ENCODE peak calls at places on chromosome 4, in four cellular contexts. Z is colonic mucosa, V is left lung, R is thyroid gland. I is an unnamed sample.

GRCh38 chr4:132572210-132572609 is 576.9 kb upstream of the PCDH10 start:
- DNase-seq in R (no peak), V (no peak), Z (no peak), I (no peak)

GRCh38 chr4:20625460-20625859 is 74.8 kb upstream of the PACRGL start:
- DNase-seq in V (peak; percentile 46), R (no peak), Z (peak; percentile 56), I (no peak)

GRCh38 chr4:159776915-159777314 is 674.0 kb downstream of the RAPGEF2 start:
- DNase-seq in Z (no peak), R (no peak), V (no peak), I (no peak)

GRCh38 chr4:43242611-43243010 is 350.1 kb downstream of the GRXCR1 start:
- DNase-seq in R (no peak), Z (no peak), V (no peak), I (no peak)

GRCh38 chr4:70269674-70270073 is 27.3 kb downstream of the CSN3 start:
- DNase-seq in V (no peak), Z (no peak), R (no peak), I (no peak)

GRCh38 chr4:79949186-79949585 is 123.8 kb downstream of the ANTXR2 start:
- DNase-seq in V (no peak), R (no peak), Z (no peak), I (no peak)

GRCh38 chr4:168573870-168574269 is 77.0 kb downstream of the PALLD start:
- DNase-seq in Z (no peak), R (no peak), V (no peak), I (no peak)

GRCh38 chr4:189177130-189177529 is 763.5 kb upstream of the FRG1 start:
- DNase-seq in V (no peak), Z (no peak), R (no peak), I (no peak)

GRCh38 chr4:30721353-30722091 is 1.4 kb downstream of the PCDH7 start:
- DNase-seq in Z (peak; percentile 22), R (peak; percentile 63), V (peak; percentile 34), I (peak; percentile 19)

GRCh38 chr4:121597346-121597934 is 99.3 kb downstream of the ANXA5 start:
- DNase-seq in V (no peak), Z (no peak), R (no peak), I (no peak)

GRCh38 chr4:110134269-110134889 is 64.0 kb downstream of the ELOVL6 start:
- DNase-seq in V (no peak), R (no peak), Z (no peak), I (no peak)

GRCh38 chr4:6568689-6569332 is 6.2 kb upstream of the MAN2B2 start:
- DNase-seq in Z (no peak), R (no peak), V (no peak), I (no peak)

GRCh38 chr4:55781809-55782208 is 37.8 kb upstream of the EXOC1L start:
- DNase-seq in Z (peak; percentile 27), V (no peak), R (no peak), I (no peak)

GRCh38 chr4:8100696-8101095 is 57.9 kb downstream of the ABLIM2 start:
- DNase-seq in Z (no peak), V (no peak), R (no peak), I (no peak)

GRCh38 chr4:41135761-41136160 is 78.6 kb downstream of the APBB2 start:
- DNase-seq in Z (peak; percentile 48), R (no peak), V (no peak), I (no peak)

GRCh38 chr4:20192754-20193521 is 58.8 kb upstream of the SLIT2 start:
- DNase-seq in V (no peak), Z (no peak), R (no peak), I (no peak)

GRCh38 chr4:66750273-66750672 is 795.0 kb downstream of the CENPC start:
- DNase-seq in Z (no peak), R (no peak), V (no peak), I (no peak)

GRCh38 chr4:73798842-73799241 is 37.6 kb upstream of the CXCL6 start:
- DNase-seq in R (no peak), Z (no peak), V (no peak), I (no peak)

GRCh38 chr4:104969394-104970066 is 177.1 kb upstream of the TET2 start:
- DNase-seq in R (no peak), V (no peak), Z (no peak), I (no peak)

GRCh38 chr4:174422893-174423256 is 99.4 kb downstream of the HPGD start:
- DNase-seq in Z (no peak), V (no peak), R (no peak), I (no peak)

GRCh38 chr4:98801259-98801725 is 127.6 kb downstream of the EIF4E start:
- DNase-seq in Z (no peak), V (no peak), R (no peak), I (no peak)

GRCh38 chr4:168917150-168917779 is 92.8 kb downstream of the CBR4 start:
- DNase-seq in R (no peak), Z (no peak), V (no peak), I (no peak)

GRCh38 chr4:165208741-165209388 is 1.5 kb downstream of the KLHL2 start:
- DNase-seq in V (no peak), Z (no peak), R (peak; percentile 35), I (no peak)

GRCh38 chr4:85116008-85116407 is 149.5 kb upstream of the WDFY3 start:
- DNase-seq in Z (no peak), R (no peak), V (no peak), I (no peak)

GRCh38 chr4:103934178-103934789 is 214.5 kb upstream of the TACR3 start:
- DNase-seq in V (no peak), Z (no peak), R (peak; percentile 28), I (peak; percentile 10)

GRCh38 chr4:38152721-38153412 is 192.7 kb downstream of the PTTG2 start:
- DNase-seq in Z (no peak), V (no peak), R (no peak), I (no peak)

GRCh38 chr4:65954416-65954815 is 284.1 kb upstream of the EPHA5 start:
- DNase-seq in V (no peak), Z (no peak), R (no peak), I (no peak)

GRCh38 chr4:170278481-170278880 is 188.7 kb upstream of the AADAT start:
- DNase-seq in R (no peak), V (no peak), Z (no peak), I (no peak)

GRCh38 chr4:11529625-11530201 is 101.0 kb upstream of the HS3ST1 start:
- DNase-seq in R (no peak), Z (no peak), V (no peak), I (no peak)

GRCh38 chr4:25817059-25817681 is 45.6 kb downstream of the SEL1L3 start:
- DNase-seq in Z (no peak), V (no peak), R (no peak), I (no peak)

GRCh38 chr4:73936969-73937368 is 44.9 kb downstream of the PF4 start:
- DNase-seq in V (no peak), Z (no peak), R (no peak), I (no peak)

GRCh38 chr4:186840771-186841301 is 117.2 kb upstream of the FAT1 start:
- DNase-seq in V (no peak), Z (no peak), R (no peak), I (no peak)

GRCh38 chr4:111985386-111985890 is 159.8 kb upstream of the FAM241A start:
- DNase-seq in V (no peak), R (no peak), Z (no peak), I (no peak)

GRCh38 chr4:59537231-59537886 is 1662.8 kb upstream of the ADGRL3 start:
- DNase-seq in R (no peak), Z (no peak), V (no peak), I (no peak)

GRCh38 chr4:187309456-187309855 is 585.8 kb upstream of the FAT1 start:
- DNase-seq in V (no peak), Z (no peak), R (no peak), I (no peak)

GRCh38 chr4:32342054-32342453 is 1621.9 kb downstream of the PCDH7 start:
- DNase-seq in R (no peak), Z (no peak), V (no peak), I (no peak)

GRCh38 chr4:83213640-83214039 is 71.0 kb downstream of the COQ2 start:
- DNase-seq in Z (no peak), R (no peak), V (no peak), I (no peak)
- H3K4me1 ChIP-seq in Z (peaks cover 3% of the 10 kb centered on the region), R (peaks cover 7% of the 10 kb centered on the region), V (peaks cover 32% of the 10 kb centered on the region), I (no peaks in the 10 kb centered on the region)

DNA sequence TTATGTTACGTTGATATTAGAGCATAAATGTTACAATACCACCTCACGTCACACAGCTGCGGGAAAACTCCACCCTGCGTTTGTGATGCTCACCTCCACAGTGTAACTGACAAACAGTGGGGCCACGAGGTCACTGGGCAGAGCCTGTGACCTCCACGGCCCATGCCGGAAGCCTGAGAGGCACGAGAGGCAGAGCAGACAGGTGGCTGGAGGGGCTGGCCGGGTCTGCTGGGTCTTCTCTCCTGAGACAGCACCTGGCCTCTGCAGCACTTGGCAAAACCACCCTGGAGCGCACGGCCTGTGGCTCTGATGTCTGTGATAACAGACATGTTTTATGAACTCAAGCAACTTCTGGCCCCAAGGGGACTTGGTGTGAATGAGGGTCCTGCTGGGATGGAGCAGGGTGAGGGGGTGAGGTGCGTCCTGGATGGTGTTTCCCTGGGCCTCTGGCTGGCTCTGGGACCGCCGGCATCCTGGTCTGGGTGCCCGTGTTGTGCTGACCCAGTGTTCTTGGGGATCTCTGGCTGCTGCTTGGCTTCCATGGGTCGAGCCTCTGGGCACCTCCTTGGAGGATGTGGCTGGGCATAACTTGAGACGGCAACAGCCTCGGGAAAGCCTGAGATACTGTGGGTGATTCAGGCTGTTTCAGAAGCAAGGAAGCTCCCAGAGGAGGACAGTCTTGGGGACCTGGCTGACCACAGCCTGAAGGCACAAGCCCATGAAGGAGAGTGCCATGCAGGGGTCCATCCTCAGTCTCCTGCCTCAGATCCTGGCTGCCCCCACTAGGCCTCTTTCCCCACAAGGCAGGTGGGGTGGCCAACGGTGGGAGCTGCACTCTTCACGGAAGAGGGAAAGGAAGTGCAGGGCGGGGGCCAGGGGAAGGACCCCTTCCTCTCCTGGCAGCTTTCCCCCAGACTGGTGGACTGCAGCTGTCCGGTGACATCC is 19.7 kb downstream of the RNF212 start:
- DNase-seq in Z (no peak), V (no peak), R (no peak), I (no peak)
- H3K4me1 ChIP-seq in Z (no peaks in the 10 kb centered on the region), V (no peaks in the 10 kb centered on the region), R (peaks cover 13% of the 10 kb centered on the region), I (no peaks in the 10 kb centered on the region)

GRCh38 chr4:26937136-26937535 is 76.5 kb downstream of the STIM2 start:
- DNase-seq in R (no peak), Z (no peak), V (no peak), I (no peak)
- H3K4me1 ChIP-seq in R (no peaks in the 10 kb centered on the region), Z (peaks cover 2% of the 10 kb centered on the region), V (peaks cover 12% of the 10 kb centered on the region), I (no peaks in the 10 kb centered on the region)

GRCh38 chr4:152104846-152105462 is 344.1 kb upstream of the GATB start:
- DNase-seq in Z (no peak), R (no peak), V (no peak), I (no peak)

GRCh38 chr4:152107736-152108500 is 347.1 kb upstream of the GATB start:
- DNase-seq in R (no peak), V (no peak), Z (no peak), I (no peak)

GRCh38 chr4:152104286-152104685 is 343.5 kb upstream of the GATB start:
- DNase-seq in Z (no peak), V (no peak), R (no peak), I (no peak)

GRCh38 chr4:152106113-152106763 is 345.4 kb upstream of the GATB start:
- DNase-seq in V (peak; percentile 87), R (peak; percentile 53), Z (peak; percentile 77), I (no peak)

GRCh38 chr4:152106781-152107321 is 346.0 kb upstream of the GATB start:
- DNase-seq in Z (no peak), R (no peak), V (no peak), I (no peak)
- H3K4me1 ChIP-seq in Z (no peaks in the 10 kb centered on the region), R (no peaks in the 10 kb centered on the region), V (peaks cover 20% of the 10 kb centered on the region), I (no peaks in the 10 kb centered on the region)

I was measured in prostate gland.